ENCODE peak calls at places on chromosomes 6 and 20, in six cellular contexts. N, Z, U, P, E and C are unnamed samples. For H3K9me3, the result is how much of the 10 kb centered on the place peaks cover.

GRCh38 chr6:71906813-71907212 is 20.5 kb downstream of the RIMS1 start:
- DNase-seq in N (no peak), Z (no peak), U (no peak), P (no peak), E (no peak), C (no peak)

GRCh38 chr6:165106261-165106660 is 203.1 kb downstream of the C6orf118 start:
- DNase-seq in N (no peak), Z (no peak), U (no peak), P (no peak), E (no peak), C (no peak)

GRCh38 chr6:21680611-21681010 is 87.1 kb downstream of the SOX4 start:
- DNase-seq in N (no peak), Z (no peak), U (no peak), P (no peak), E (no peak), C (no peak)

GRCh38 chr6:22368794-22369193 is 72.0 kb upstream of the PRL start:
- DNase-seq in N (no peak), Z (no peak), U (no peak), P (no peak), E (no peak), C (no peak)

GRCh38 chr20:4164246-4164645 is 148.9 kb upstream of the RNF24 start:
- DNase-seq in N (no peak), Z (no peak), U (no peak), P (no peak), E (no peak), C (no peak)

GRCh38 chr6:31738048-31738979 is 1.5 kb upstream of the MSH5 start:
- DNase-seq in N (peak), Z (peak), U (peak), P (peak), E (peak), C (no peak)

GRCh38 chr6:27871919-27872633 is 40.1 kb downstream of the OR2B2 start:
- DNase-seq in N (peak), Z (peak), U (peak), P (peak), E (peak), C (no peak)

GRCh38 chr6:37540390-37540789 is 40.7 kb upstream of the CCDC167 start:
- DNase-seq in N (no peak), Z (no peak), U (no peak), P (no peak), E (no peak), C (no peak)

GRCh38 chr20:40646321-40647212 is 42.5 kb downstream of the MAFB start:
- DNase-seq in N (no peak), Z (no peak), U (no peak), P (no peak), E (no peak), C (no peak)

GRCh38 chr6:32816746-32817204 is at the start of gene HLA-DOB:
- DNase-seq in N (no peak), Z (peak), U (peak), P (no peak), E (no peak), C (no peak)

DNA sequence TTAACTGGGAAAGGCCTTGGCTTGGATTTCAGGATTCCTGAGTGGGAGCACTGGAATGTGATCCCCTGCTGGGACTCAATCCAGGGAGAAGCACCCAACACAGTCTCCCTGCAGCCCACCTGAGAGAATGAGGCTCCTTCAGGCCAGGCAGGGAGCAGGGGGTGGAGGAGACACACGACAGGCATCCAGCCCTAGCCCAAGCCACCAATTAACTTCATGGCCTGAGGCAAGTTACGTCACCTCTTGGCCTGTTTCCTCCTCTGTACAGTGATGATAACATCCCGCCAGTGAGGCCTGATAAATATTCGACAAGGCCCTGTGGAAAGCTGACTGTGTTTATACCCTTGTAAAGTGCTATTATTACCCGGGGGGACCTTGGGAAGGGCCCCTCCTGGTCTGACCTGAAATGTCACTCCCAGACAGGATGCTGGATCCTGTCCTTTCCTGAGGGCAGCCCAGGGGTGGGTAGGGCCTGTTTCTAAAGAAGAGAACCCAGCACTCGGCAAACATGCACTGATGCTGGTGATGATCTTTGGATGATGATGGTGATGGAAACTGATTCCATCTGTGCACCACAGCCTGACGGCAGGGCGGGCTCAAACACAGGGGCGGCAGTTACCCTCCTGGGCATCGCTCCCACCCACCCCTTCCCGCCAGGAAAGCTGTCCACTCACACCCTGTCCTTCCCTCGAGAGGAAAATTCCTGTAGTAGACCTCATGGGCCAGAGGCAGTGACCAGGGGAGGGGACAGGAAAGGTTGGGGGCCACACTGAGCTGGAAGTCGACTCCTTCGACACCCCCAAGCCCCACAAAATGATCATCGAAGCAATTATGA is 12.4 kb downstream of the FRS3 start:
- DNase-seq in N (peak), Z (peak), U (peak), P (no peak), E (no peak), C (no peak)
- H3K27ac ChIP-seq in N (peak), Z (peak), U (peak), P (no peak), E (peak), C (no peak)

GRCh38 chr6:137890983-137891537 is 24.0 kb downstream of the TNFAIP3 start:
- DNase-seq in N (no peak), Z (no peak), U (no peak), P (no peak), E (no peak), C (no peak)
- H3K9me3 ChIP-seq in N (under half), Z (under half), U (under half), P (under half), E (under half), C (under half)

DNA sequence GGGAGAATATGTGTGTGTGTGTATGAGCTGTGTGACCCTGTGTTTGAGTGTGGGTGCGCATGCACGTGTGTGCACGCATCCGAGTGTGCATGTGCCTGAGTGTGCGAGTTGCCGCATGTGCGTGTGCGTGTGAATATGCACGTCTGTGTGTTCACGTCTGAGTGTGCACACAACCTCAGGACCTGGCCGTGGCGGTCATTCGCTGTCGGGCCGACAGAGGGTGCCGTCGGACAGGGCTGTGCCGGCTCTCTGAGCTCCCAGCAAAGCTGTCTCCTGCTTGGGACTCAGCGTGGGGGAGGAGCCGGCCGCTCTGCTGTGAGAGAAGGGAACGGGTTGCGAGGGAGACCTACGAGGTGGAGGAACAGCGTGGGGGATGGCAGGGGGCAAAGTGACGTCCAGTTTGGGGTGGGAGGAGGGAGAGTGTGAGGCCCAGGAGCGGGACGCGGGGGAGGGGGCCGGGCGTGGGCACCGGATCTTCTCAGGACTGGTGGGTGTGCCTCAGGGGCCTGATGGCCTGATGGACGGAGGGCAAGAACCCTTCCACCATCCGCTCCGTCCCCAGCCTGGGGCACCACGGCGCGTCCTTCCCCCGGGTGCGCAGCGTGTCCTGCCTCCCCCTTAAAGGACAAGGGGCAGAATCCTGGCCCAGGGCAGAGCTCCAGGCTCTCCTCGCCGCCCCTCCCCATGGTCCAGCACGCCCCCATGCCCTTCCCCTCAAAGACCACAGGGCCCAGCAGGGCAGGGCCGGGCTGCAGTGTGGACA is 19.9 kb downstream of the SLC17A9 start:
- DNase-seq in N (peak), Z (peak), U (peak), P (peak), E (peak), C (peak)
- H3K27ac ChIP-seq in N (no peak), Z (no peak), U (no peak), P (no peak), E (no peak), C (no peak)

GRCh38 chr20:57583289-57584257 is 22.7 kb downstream of the PCK1 start:
- DNase-seq in N (no peak), Z (no peak), U (no peak), P (no peak), E (no peak), C (no peak)
- H3K9me3 ChIP-seq in N (under half), Z (under half), U (under half), P (under half), E (under half), C (under half)

GRCh38 chr6:10837692-10837996 is 695 bp downstream of the MAK start:
- DNase-seq in N (no peak), Z (peak), U (no peak), P (peak), E (no peak), C (no peak)
- H3K27ac ChIP-seq in N (no peak), Z (no peak), U (no peak), P (no peak), E (peak), C (no peak)

GRCh38 chr6:102195311-102195710 is 801.8 kb downstream of the GRIK2 start:
- DNase-seq in N (no peak), Z (no peak), U (no peak), P (no peak), E (no peak), C (no peak)

DNA sequence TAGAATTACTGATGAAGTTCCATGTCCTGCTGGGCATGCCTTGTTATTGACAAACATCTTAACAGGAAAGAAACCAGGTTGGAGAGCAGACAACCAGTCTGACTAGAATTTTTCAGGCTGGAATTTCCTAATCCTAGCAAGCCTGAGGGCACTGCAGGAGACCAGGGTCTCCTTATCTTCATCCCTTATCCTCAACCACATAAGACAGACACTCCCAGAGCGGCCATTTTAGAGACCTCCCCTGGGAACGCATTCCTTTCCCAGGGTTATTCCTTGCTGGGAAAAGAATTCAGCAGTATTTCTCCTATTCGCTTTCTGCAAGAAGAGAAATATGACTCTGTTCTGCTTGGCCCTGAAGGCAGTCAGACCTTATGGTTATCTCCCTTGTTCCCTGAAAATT is 803.7 kb downstream of the GRIK2 start:
- DNase-seq in N (no peak), Z (no peak), U (no peak), P (no peak), E (no peak), C (no peak)
- H3K9me3 ChIP-seq in N (under half), Z (under half), U (under half), P (under half), E (under half), C (under half)

DNA sequence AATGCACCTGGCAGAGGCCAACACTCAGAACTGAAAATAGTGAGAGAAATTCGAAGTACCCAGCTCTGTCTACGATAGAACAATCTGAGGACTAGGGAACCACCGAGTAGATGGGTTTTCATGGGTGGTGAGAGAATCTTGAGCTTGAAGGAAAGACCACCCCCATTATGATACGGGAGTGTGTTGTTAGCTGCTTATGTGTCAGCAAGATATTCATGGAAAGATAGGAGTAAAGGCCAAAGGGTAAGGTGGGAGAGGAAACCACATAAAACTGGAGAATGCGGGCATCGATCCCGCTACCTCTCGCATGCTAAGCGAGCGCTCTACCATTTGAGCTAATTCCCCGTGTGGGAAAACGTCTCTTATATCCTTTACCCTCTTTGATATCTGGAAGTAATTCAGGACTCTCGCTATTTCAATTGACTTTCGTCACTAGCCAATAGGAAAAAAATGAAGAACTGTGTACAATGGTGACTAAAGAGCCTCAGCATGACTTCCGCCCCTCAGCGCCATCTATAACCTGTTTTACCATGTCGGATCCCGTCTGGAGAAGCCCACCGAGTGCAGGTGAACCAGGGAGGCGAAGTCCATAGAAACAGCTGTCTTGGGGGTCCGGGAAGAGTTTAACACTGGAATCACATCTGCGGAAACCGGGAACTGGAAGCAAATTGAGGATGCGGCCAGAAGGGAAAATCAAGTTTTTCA is 25.0 kb upstream of the ABT1 start:
- DNase-seq in N (peak), Z (peak), U (peak), P (peak), E (peak), C (no peak)
- H3K27ac ChIP-seq in N (peak), Z (no peak), U (peak), P (peak), E (peak), C (peak)

DNA sequence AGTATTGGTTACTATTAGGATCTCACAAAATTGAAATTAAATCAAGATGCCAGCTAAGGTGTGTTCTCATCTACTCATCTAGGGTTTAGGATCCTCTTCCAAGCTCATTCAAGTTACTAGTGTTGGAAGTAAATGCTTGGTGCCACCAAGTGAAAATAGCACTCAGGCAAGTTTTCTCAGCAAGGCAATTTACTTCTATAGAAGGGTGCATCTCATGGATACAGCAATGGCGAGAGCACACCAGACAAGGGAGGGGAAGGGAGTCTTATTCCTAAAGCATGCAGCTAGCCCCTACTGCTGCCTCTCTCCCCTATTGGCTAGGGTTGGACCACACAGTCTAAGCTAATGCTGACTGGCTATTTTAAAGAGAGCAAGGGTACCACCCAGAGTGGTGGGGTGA is 23.0 kb upstream of the FAM8A1 start:
- DNase-seq in N (no peak), Z (no peak), U (no peak), P (no peak), E (no peak), C (no peak)
- H3K9me3 ChIP-seq in N (under half), Z (under half), U (under half), P (under half), E (under half), C (under half)